ENCODE peak calls at places on chromosomes 5 and 9, in seven cellular contexts. U is body of pancreas, R is pancreas, J is astrocyte, M is left ventricle myocardium inferior, E is choroid plexus epithelial cell, I is right atrium auricular region. F is an unnamed sample.

GRCh38 chr5:149441194-149441753 is 62.2 kb upstream of the IL17B start:
- DNase-seq in R (no peak), E (no peak), J (no peak), M (no peak), I (no peak), U (no peak), F (no peak)

GRCh38 chr9:92188969-92189781 is 74.0 kb upstream of the SPTLC1 start:
- DNase-seq in M (no peak), U (no peak), J (no peak), I (no peak), E (no peak), R (no peak), F (no peak)

GRCh38 chr5:113574417-113574816 is 60.9 kb downstream of the YTHDC2 start:
- DNase-seq in I (no peak), U (no peak), R (no peak), M (no peak), E (peak), J (peak), F (peak)

GRCh38 chr9:111152614-111153013 is 114.3 kb upstream of the LPAR1 start:
- DNase-seq in M (no peak), E (no peak), J (no peak), I (no peak), R (no peak), U (no peak), F (no peak)

GRCh38 chr9:114120192-114121014 is 21.3 kb upstream of the KIF12 start:
- DNase-seq in J (no peak), U (no peak), I (no peak), M (no peak), R (no peak), E (no peak), F (no peak)

GRCh38 chr9:1960696-1961095 is 54.5 kb upstream of the SMARCA2 start:
- DNase-seq in J (no peak), U (no peak), R (no peak), E (no peak), I (no peak), M (no peak), F (no peak)

GRCh38 chr9:98708933-98709911 is at the start of gene GABBR2:
- DNase-seq in E (no peak), R (no peak), I (no peak), J (no peak), U (no peak), M (no peak), F (no peak)

GRCh38 chr5:141760193-141760592 is 78.2 kb upstream of the ARAP3 start:
- DNase-seq in R (no peak), J (no peak), E (no peak), I (no peak), U (no peak), M (no peak), F (no peak)

GRCh38 chr5:134226441-134227192 is 744 bp upstream of the PPP2CA start:
- DNase-seq in J (no peak), E (peak), M (no peak), I (no peak), R (no peak), U (no peak), F (peak)

GRCh38 chr5:36396640-36397039 is 94.9 kb upstream of the RANBP3L start:
- DNase-seq in M (no peak), I (no peak), U (no peak), R (no peak), E (peak), J (peak), F (peak)

GRCh38 chr5:166436857-166437256 is 1854.6 kb upstream of the WWC1 start:
- DNase-seq in I (no peak), M (no peak), R (no peak), J (peak), E (peak), U (no peak), F (no peak)

GRCh38 chr9:134731497-134732391 is 90.1 kb downstream of the COL5A1 start:
- DNase-seq in R (no peak), M (no peak), U (no peak), J (no peak), I (no peak), E (no peak), F (no peak)

GRCh38 chr5:96597441-96598020 is 64.6 kb upstream of the CAST start:
- DNase-seq in M (no peak), U (no peak), J (peak), R (no peak), E (peak), I (no peak), F (peak)

GRCh38 chr5:127072861-127073846 is at the start of gene C5orf63:
- DNase-seq in U (peak), R (peak), I (no peak), M (peak), E (peak), J (peak), F (peak)

GRCh38 chr9:84121991-84122523 is 141.5 kb downstream of the RMI1 start:
- DNase-seq in E (peak), M (no peak), J (peak), U (no peak), I (no peak), R (no peak), F (peak)

GRCh38 chr9:89606049-89606481 is 1.3 kb downstream of the GADD45G start:
- DNase-seq in I (peak), E (peak), R (peak), M (peak), U (peak), J (peak), F (peak)

GRCh38 chr5:168288349-168289245 is 2.8 kb upstream of the WWC1 start:
- DNase-seq in E (no peak), J (no peak), R (peak), M (no peak), U (peak), I (no peak), F (no peak)

GRCh38 chr5:82793808-82794419 is 283.3 kb downstream of the TMEM167A start:
- DNase-seq in E (peak), I (no peak), J (no peak), R (no peak), U (peak), M (no peak), F (peak)

GRCh38 chr5:159301351-159301911 is 28.9 kb downstream of the IL12B start:
- DNase-seq in U (no peak), J (peak), I (no peak), E (no peak), R (no peak), M (no peak), F (no peak)

GRCh38 chr9:116288658-116289057 is 135.1 kb downstream of the PAPPA start:
- DNase-seq in R (no peak), E (peak), M (no peak), I (no peak), J (peak), U (no peak), F (peak)

DNA sequence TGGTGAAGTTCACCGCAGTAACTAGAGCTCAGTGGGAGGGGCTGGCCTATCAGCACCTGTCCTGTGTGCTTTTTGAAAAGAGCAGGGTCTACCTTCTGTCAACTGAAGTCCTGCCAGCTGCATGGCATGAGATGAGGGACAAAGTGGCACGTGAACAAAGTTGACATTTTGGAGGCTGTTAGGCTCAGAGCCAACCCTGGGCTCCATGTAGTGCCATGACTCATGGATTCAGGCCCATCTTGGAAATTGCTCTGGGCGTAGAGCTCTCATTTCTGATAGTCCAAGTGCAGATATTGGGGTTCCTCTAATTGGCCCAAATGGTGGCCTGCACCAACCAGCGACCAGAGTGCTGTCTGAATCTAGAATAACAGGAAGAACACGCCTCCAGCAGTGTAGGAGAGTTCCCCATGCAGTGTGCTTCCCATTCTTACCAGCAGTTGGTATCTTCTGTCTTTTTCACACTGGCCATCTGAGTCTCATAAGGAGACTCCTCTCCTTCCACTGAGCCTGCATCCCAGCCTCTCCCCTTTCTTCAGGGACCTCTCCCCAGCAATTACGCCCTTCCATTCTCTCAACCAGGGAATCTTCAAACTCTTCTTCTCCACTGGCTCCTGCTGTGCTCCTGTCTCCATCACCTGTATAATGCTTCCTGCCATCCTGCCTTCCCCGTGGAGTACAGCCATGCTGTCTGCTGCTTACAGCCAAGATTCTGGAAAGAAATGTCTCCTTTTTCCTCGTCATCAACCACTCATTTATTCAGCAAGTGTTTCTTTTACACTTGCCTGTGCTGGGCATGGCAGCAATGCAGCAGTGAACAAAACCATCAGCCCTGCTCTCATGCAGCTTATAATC is 30.4 kb downstream of the IRF1 start:
- DNase-seq in R (no peak), M (peak), J (no peak), E (peak), U (peak), I (no peak), F (no peak)
- TF ChIP-seq CTCF in R (no peak), M (peak), J (no peak), E (peak), U (no peak), I (no peak), F (peak)

GRCh38 chr9:123174887-123175518 is 93.4 kb downstream of the STRBP start:
- DNase-seq in U (no peak), E (no peak), M (no peak), J (no peak), I (no peak), R (no peak), F (no peak)

GRCh38 chr9:123174079-123174478 is 94.3 kb downstream of the STRBP start:
- DNase-seq in U (no peak), E (no peak), I (no peak), J (no peak), M (no peak), R (no peak), F (no peak)

GRCh38 chr9:123176949-123177348 is 91.4 kb downstream of the STRBP start:
- DNase-seq in U (no peak), M (no peak), R (no peak), J (no peak), I (no peak), E (no peak), F (no peak)

GRCh38 chr9:123176230-123176629 is 92.2 kb downstream of the STRBP start:
- DNase-seq in E (no peak), U (no peak), M (no peak), R (no peak), I (no peak), J (no peak), F (no peak)
- H3K4me3 ChIP-seq in E (no peak), U (no peak), M (no peak), R (no peak), I (no peak), J (no peak), F (no peak)

GRCh38 chr5:170184737-170185136 is 48.0 kb upstream of the C5orf58 start:
- DNase-seq in R (no peak), J (no peak), M (no peak), E (peak), U (no peak), I (no peak), F (no peak)

GRCh38 chr5:170179626-170180025 is 53.2 kb upstream of the C5orf58 start:
- DNase-seq in M (no peak), R (no peak), E (no peak), U (no peak), J (no peak), I (no peak), F (no peak)

GRCh38 chr5:170181902-170182301 is 50.9 kb upstream of the C5orf58 start:
- DNase-seq in J (peak), R (no peak), U (no peak), I (no peak), M (no peak), E (no peak), F (no peak)

GRCh38 chr5:170182461-170182860 is 50.3 kb upstream of the C5orf58 start:
- DNase-seq in R (no peak), I (no peak), M (no peak), U (no peak), E (no peak), J (no peak), F (no peak)

DNA sequence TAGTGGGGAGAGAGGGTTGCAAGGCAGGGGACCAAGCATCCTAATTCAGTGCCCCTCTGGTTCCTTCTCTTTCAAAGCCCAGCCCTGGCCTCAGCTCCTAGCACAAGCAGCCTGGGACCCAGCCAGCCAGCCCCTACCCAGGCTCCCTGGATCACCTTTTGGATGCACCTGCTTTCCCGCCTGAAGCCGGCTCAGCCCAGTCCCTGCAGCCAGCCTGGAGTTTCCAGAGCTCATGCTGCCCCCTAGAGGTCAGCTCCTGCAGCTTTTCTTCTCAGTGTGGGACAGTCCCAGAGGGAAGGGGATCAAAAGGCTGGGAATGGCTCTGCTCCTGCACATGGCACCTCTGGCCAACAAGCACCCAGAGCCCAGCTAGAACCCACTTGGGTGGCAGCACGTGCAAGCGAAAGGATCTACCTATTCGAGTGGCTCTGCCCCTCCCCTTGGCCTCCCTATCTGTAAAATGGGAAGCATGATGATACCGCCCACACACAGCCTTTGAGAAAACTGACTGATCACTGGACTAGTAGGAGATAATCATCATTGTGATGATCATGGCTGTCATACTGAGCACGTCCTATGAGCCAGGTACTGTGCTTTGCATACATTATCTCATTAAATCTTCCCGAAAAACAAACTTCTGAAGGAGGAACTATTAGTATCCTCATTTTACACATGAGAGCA is 48.6 kb upstream of the C5orf58 start:
- DNase-seq in U (peak), J (peak), R (peak), I (peak), M (peak), E (peak), F (peak)
- TF ChIP-seq CTCF in U (peak), J (peak), R (peak), I (peak), M (peak), E (peak), F (peak)

GRCh38 chr9:137278913-137279711 is 1.6 kb downstream of the TOR4A start:
- DNase-seq in R (no peak), U (no peak), E (no peak), I (no peak), J (no peak), M (no peak), F (no peak)

GRCh38 chr9:137278061-137278912 is 761 bp downstream of the TOR4A start:
- DNase-seq in U (peak), E (peak), M (no peak), J (no peak), R (peak), I (no peak), F (no peak)

GRCh38 chr9:137280478-137281344 is 3.2 kb downstream of the TOR4A start:
- DNase-seq in E (peak), J (no peak), U (peak), I (no peak), R (peak), M (no peak), F (no peak)

GRCh38 chr9:137279741-137280477 is 2.4 kb downstream of the TOR4A start:
- DNase-seq in M (no peak), J (no peak), I (no peak), E (no peak), U (no peak), R (no peak), F (no peak)

GRCh38 chr9:137281345-137282116 is 4.0 kb downstream of the TOR4A start:
- DNase-seq in I (no peak), J (no peak), E (no peak), M (no peak), R (peak), U (no peak), F (no peak)
- H3K4me3 ChIP-seq in I (peak), J (peak), E (peak), M (peak), R (no peak), U (no peak), F (no peak)

F was measured in fibroblast of the aortic adventitia.